ENCODE peak calls at places on chromosomes 3 and 15, in seven cellular contexts. One of them, this sample, is unnamed. For H3K9me3 and H3K4me1, the result is how much of the 10 kb centered on the place peaks cover.

GRCh38 chr3:11548721-11549131 is 95.0 kb downstream of the VGLL4 start:
- DNase-seq in fibroblast of lung: peak
- DNase-seq in uterus: peak
- DNase-seq in PC-9: peak
- DNase-seq in pancreas: peak
- DNase-seq in neural progenitor cell: no peak
- DNase-seq in aorta: peak
- DNase-seq in this sample: peak

GRCh38 chr3:188863999-188864406 is 307.8 kb upstream of the TPRG1 start:
- DNase-seq in fibroblast of lung: peak
- DNase-seq in aorta: no peak
- DNase-seq in pancreas: no peak
- DNase-seq in PC-9: no peak
- DNase-seq in uterus: no peak
- DNase-seq in neural progenitor cell: no peak
- DNase-seq in this sample: no peak

GRCh38 chr3:55467099-55467498 is 20.0 kb downstream of the WNT5A start:
- DNase-seq in pancreas: no peak
- DNase-seq in aorta: no peak
- DNase-seq in fibroblast of lung: peak
- DNase-seq in neural progenitor cell: no peak
- DNase-seq in PC-9: no peak
- DNase-seq in uterus: no peak
- DNase-seq in this sample: no peak

GRCh38 chr15:25947336-25948080 is 84.4 kb upstream of the ATP10A start:
- DNase-seq in pancreas: no peak
- DNase-seq in fibroblast of lung: peak
- DNase-seq in uterus: no peak
- DNase-seq in neural progenitor cell: peak
- DNase-seq in aorta: no peak
- DNase-seq in PC-9: no peak
- DNase-seq in this sample: no peak

GRCh38 chr3:100254168-100254777 is 6.5 kb upstream of the TBC1D23 start:
- DNase-seq in aorta: peak
- DNase-seq in neural progenitor cell: peak
- DNase-seq in fibroblast of lung: peak
- DNase-seq in pancreas: no peak
- DNase-seq in uterus: peak
- DNase-seq in PC-9: peak
- DNase-seq in this sample: no peak

GRCh38 chr3:186317478-186317877 is 44.6 kb downstream of the DGKG start:
- DNase-seq in PC-9: no peak
- DNase-seq in uterus: no peak
- DNase-seq in pancreas: no peak
- DNase-seq in neural progenitor cell: no peak
- DNase-seq in fibroblast of lung: no peak
- DNase-seq in aorta: no peak
- DNase-seq in this sample: no peak

GRCh38 chr3:175325440-175325839 is 466.3 kb downstream of the NAALADL2 start:
- DNase-seq in aorta: no peak
- DNase-seq in uterus: no peak
- DNase-seq in pancreas: no peak
- DNase-seq in PC-9: no peak
- DNase-seq in neural progenitor cell: no peak
- DNase-seq in fibroblast of lung: no peak
- DNase-seq in this sample: no peak

GRCh38 chr3:132822266-132822665 is 100.1 kb upstream of the NPHP3 start:
- DNase-seq in pancreas: no peak
- DNase-seq in fibroblast of lung: no peak
- DNase-seq in aorta: no peak
- DNase-seq in neural progenitor cell: no peak
- DNase-seq in PC-9: no peak
- DNase-seq in uterus: no peak
- DNase-seq in this sample: no peak

GRCh38 chr3:16514021-16514700 is 662 bp upstream of the RFTN1 start:
- DNase-seq in aorta: no peak
- DNase-seq in uterus: no peak
- DNase-seq in fibroblast of lung: no peak
- DNase-seq in neural progenitor cell: no peak
- DNase-seq in pancreas: no peak
- DNase-seq in PC-9: no peak
- DNase-seq in this sample: no peak

GRCh38 chr15:55741592-55742497 is 1.1 kb downstream of the PRTG start:
- DNase-seq in uterus: no peak
- DNase-seq in fibroblast of lung: no peak
- DNase-seq in aorta: no peak
- DNase-seq in PC-9: peak
- DNase-seq in pancreas: no peak
- DNase-seq in neural progenitor cell: peak
- DNase-seq in this sample: no peak

GRCh38 chr15:57570994-57571393 is 20.7 kb upstream of the MYZAP start:
- DNase-seq in aorta: no peak
- DNase-seq in neural progenitor cell: no peak
- DNase-seq in fibroblast of lung: peak
- DNase-seq in PC-9: peak
- DNase-seq in pancreas: no peak
- DNase-seq in uterus: no peak
- DNase-seq in this sample: no peak

GRCh38 chr15:90895571-90896117 is 7.5 kb upstream of the MAN2A2 start:
- DNase-seq in uterus: no peak
- DNase-seq in aorta: no peak
- DNase-seq in neural progenitor cell: peak
- DNase-seq in fibroblast of lung: no peak
- DNase-seq in pancreas: no peak
- DNase-seq in PC-9: no peak
- DNase-seq in this sample: no peak

GRCh38 chr15:25346371-25346770 is 92.5 kb downstream of the UBE3A start:
- DNase-seq in aorta: no peak
- DNase-seq in uterus: no peak
- DNase-seq in PC-9: no peak
- DNase-seq in fibroblast of lung: no peak
- DNase-seq in pancreas: no peak
- DNase-seq in neural progenitor cell: no peak
- DNase-seq in this sample: no peak

GRCh38 chr3:62451211-62451892 is 78.0 kb upstream of the FEZF2 start:
- DNase-seq in uterus: no peak
- DNase-seq in neural progenitor cell: peak
- DNase-seq in fibroblast of lung: no peak
- DNase-seq in pancreas: no peak
- DNase-seq in aorta: no peak
- DNase-seq in PC-9: no peak
- DNase-seq in this sample: no peak

GRCh38 chr3:168036654-168037419 is 58.9 kb downstream of the GOLIM4 start:
- DNase-seq in pancreas: no peak
- DNase-seq in neural progenitor cell: no peak
- DNase-seq in PC-9: no peak
- DNase-seq in aorta: no peak
- DNase-seq in uterus: no peak
- DNase-seq in fibroblast of lung: no peak
- DNase-seq in this sample: no peak

GRCh38 chr3:110598847-110599490 is 472.6 kb upstream of the NECTIN3 start:
- DNase-seq in pancreas: no peak
- DNase-seq in aorta: no peak
- DNase-seq in neural progenitor cell: no peak
- DNase-seq in PC-9: no peak
- DNase-seq in uterus: no peak
- DNase-seq in fibroblast of lung: peak
- DNase-seq in this sample: no peak

GRCh38 chr3:111595239-111595638 is at the start of gene ZBED2:
- DNase-seq in neural progenitor cell: no peak
- DNase-seq in aorta: no peak
- DNase-seq in fibroblast of lung: no peak
- DNase-seq in uterus: no peak
- DNase-seq in PC-9: peak
- DNase-seq in pancreas: no peak
- DNase-seq in this sample: no peak

GRCh38 chr15:73840771-73841170 is 32.6 kb upstream of the TBC1D21 start:
- DNase-seq in uterus: no peak
- DNase-seq in neural progenitor cell: no peak
- DNase-seq in PC-9: no peak
- DNase-seq in pancreas: no peak
- DNase-seq in aorta: no peak
- DNase-seq in fibroblast of lung: no peak
- DNase-seq in this sample: no peak

GRCh38 chr3:47912006-47912504 is 104.2 kb downstream of the MAP4 start:
- DNase-seq in fibroblast of lung: peak
- DNase-seq in uterus: no peak
- DNase-seq in neural progenitor cell: no peak
- DNase-seq in PC-9: no peak
- DNase-seq in aorta: no peak
- DNase-seq in pancreas: no peak
- DNase-seq in this sample: no peak

GRCh38 chr3:4754180-4755086 is 224.8 kb upstream of the BHLHE40 start:
- DNase-seq in neural progenitor cell: no peak
- DNase-seq in uterus: no peak
- DNase-seq in pancreas: no peak
- DNase-seq in PC-9: no peak
- DNase-seq in aorta: no peak
- DNase-seq in fibroblast of lung: no peak
- DNase-seq in this sample: no peak

GRCh38 chr3:6805236-6805635 is 55.7 kb upstream of the GRM7 start:
- DNase-seq in aorta: no peak
- DNase-seq in pancreas: no peak
- DNase-seq in neural progenitor cell: no peak
- DNase-seq in PC-9: no peak
- DNase-seq in uterus: no peak
- DNase-seq in fibroblast of lung: peak
- DNase-seq in this sample: no peak

GRCh38 chr3:183265157-183265642 is 12.1 kb downstream of the B3GNT5 start:
- DNase-seq in uterus: peak
- DNase-seq in aorta: peak
- DNase-seq in neural progenitor cell: peak
- DNase-seq in pancreas: no peak
- DNase-seq in fibroblast of lung: peak
- DNase-seq in PC-9: peak
- DNase-seq in this sample: no peak

GRCh38 chr3:112631257-112631656 is 9.7 kb downstream of the CCDC80 start:
- DNase-seq in PC-9: no peak
- DNase-seq in uterus: no peak
- DNase-seq in fibroblast of lung: no peak
- DNase-seq in neural progenitor cell: no peak
- DNase-seq in aorta: no peak
- DNase-seq in pancreas: no peak
- DNase-seq in this sample: no peak

GRCh38 chr15:26662226-26662750 is 110.6 kb downstream of the GABRB3 start:
- DNase-seq in PC-9: no peak
- DNase-seq in neural progenitor cell: peak
- DNase-seq in uterus: no peak
- DNase-seq in aorta: no peak
- DNase-seq in fibroblast of lung: no peak
- DNase-seq in pancreas: no peak
- DNase-seq in this sample: no peak

GRCh38 chr3:183050706-183051105 is 48.6 kb downstream of the MCCC1 start:
- DNase-seq in uterus: no peak
- DNase-seq in fibroblast of lung: no peak
- DNase-seq in neural progenitor cell: no peak
- DNase-seq in PC-9: no peak
- DNase-seq in aorta: no peak
- DNase-seq in pancreas: no peak
- DNase-seq in this sample: no peak

GRCh38 chr3:105598047-105598796 is 231.5 kb downstream of the ALCAM start:
- DNase-seq in uterus: no peak
- DNase-seq in aorta: no peak
- DNase-seq in PC-9: peak
- DNase-seq in neural progenitor cell: no peak
- DNase-seq in fibroblast of lung: peak
- DNase-seq in pancreas: no peak
- DNase-seq in this sample: no peak

GRCh38 chr3:57974796-57975388 is 33.3 kb upstream of the FLNB start:
- DNase-seq in uterus: no peak
- DNase-seq in PC-9: peak
- DNase-seq in fibroblast of lung: peak
- DNase-seq in pancreas: no peak
- DNase-seq in aorta: no peak
- DNase-seq in neural progenitor cell: no peak
- DNase-seq in this sample: no peak

GRCh38 chr3:84074767-84075166 is 884.0 kb upstream of the CADM2 start:
- DNase-seq in neural progenitor cell: no peak
- DNase-seq in PC-9: no peak
- DNase-seq in pancreas: no peak
- DNase-seq in aorta: no peak
- DNase-seq in uterus: no peak
- DNase-seq in fibroblast of lung: peak
- DNase-seq in this sample: no peak

GRCh38 chr15:68650901-68651709 is 72.3 kb downstream of the CORO2B start:
- DNase-seq in uterus: no peak
- DNase-seq in fibroblast of lung: no peak
- DNase-seq in aorta: no peak
- DNase-seq in pancreas: peak
- DNase-seq in PC-9: peak
- DNase-seq in neural progenitor cell: peak
- DNase-seq in this sample: peak

GRCh38 chr3:195612075-195612800 is 28.5 kb upstream of the APOD start:
- DNase-seq in pancreas: no peak
- DNase-seq in uterus: no peak
- DNase-seq in aorta: no peak
- DNase-seq in PC-9: no peak
- DNase-seq in fibroblast of lung: no peak
- DNase-seq in neural progenitor cell: no peak
- DNase-seq in this sample: no peak
- H3K9me3 ChIP-seq in pancreas: under half
- H3K9me3 ChIP-seq in uterus: under half
- H3K9me3 ChIP-seq in aorta: under half
- H3K9me3 ChIP-seq in PC-9: under half
- H3K9me3 ChIP-seq in fibroblast of lung: under half
- H3K9me3 ChIP-seq in neural progenitor cell: under half
- H3K9me3 ChIP-seq in this sample: under half

GRCh38 chr15:62757535-62757934 is 285.0 kb upstream of the TPM1 start:
- DNase-seq in uterus: no peak
- DNase-seq in PC-9: no peak
- DNase-seq in pancreas: no peak
- DNase-seq in neural progenitor cell: no peak
- DNase-seq in fibroblast of lung: no peak
- DNase-seq in aorta: no peak
- DNase-seq in this sample: no peak
- H3K4me1 ChIP-seq in uterus: under half
- H3K4me1 ChIP-seq in PC-9: under half
- H3K4me1 ChIP-seq in pancreas: under half
- H3K4me1 ChIP-seq in neural progenitor cell: under half
- H3K4me1 ChIP-seq in fibroblast of lung: under half
- H3K4me1 ChIP-seq in aorta: under half
- H3K4me1 ChIP-seq in this sample: under half

GRCh38 chr15:20358781-20359414 is 182.7 kb downstream of the GOLGA6L6 start:
- DNase-seq in PC-9: no peak
- DNase-seq in uterus: no peak
- DNase-seq in aorta: no peak
- DNase-seq in pancreas: no peak
- DNase-seq in fibroblast of lung: no peak
- DNase-seq in neural progenitor cell: no peak
- DNase-seq in this sample: no peak
- H3K9me3 ChIP-seq in PC-9: under half
- H3K9me3 ChIP-seq in uterus: under half
- H3K9me3 ChIP-seq in aorta: under half
- H3K9me3 ChIP-seq in pancreas: under half
- H3K9me3 ChIP-seq in fibroblast of lung: under half
- H3K9me3 ChIP-seq in neural progenitor cell: half or more
- H3K9me3 ChIP-seq in this sample: under half

GRCh38 chr15:39159833-39160232 is 421.0 kb upstream of the THBS1 start:
- DNase-seq in pancreas: no peak
- DNase-seq in uterus: no peak
- DNase-seq in PC-9: no peak
- DNase-seq in aorta: no peak
- DNase-seq in neural progenitor cell: no peak
- DNase-seq in fibroblast of lung: no peak
- DNase-seq in this sample: no peak
- H3K4me1 ChIP-seq in pancreas: under half
- H3K4me1 ChIP-seq in uterus: under half
- H3K4me1 ChIP-seq in PC-9: under half
- H3K4me1 ChIP-seq in aorta: under half
- H3K4me1 ChIP-seq in neural progenitor cell: under half
- H3K4me1 ChIP-seq in fibroblast of lung: under half
- H3K4me1 ChIP-seq in this sample: under half

GRCh38 chr3:65879372-65879771 is 159.3 kb downstream of the MAGI1 start:
- DNase-seq in neural progenitor cell: no peak
- DNase-seq in aorta: no peak
- DNase-seq in pancreas: no peak
- DNase-seq in uterus: no peak
- DNase-seq in PC-9: no peak
- DNase-seq in fibroblast of lung: no peak
- DNase-seq in this sample: no peak
- H3K9me3 ChIP-seq in neural progenitor cell: under half
- H3K9me3 ChIP-seq in aorta: under half
- H3K9me3 ChIP-seq in pancreas: under half
- H3K9me3 ChIP-seq in uterus: under half
- H3K9me3 ChIP-seq in PC-9: under half
- H3K9me3 ChIP-seq in fibroblast of lung: under half
- H3K9me3 ChIP-seq in this sample: under half